ENCODE peak calls at places on chromosomes 6 and 20, in six cellular contexts. One of them, this sample, is unnamed.

GRCh38 chr6:152309648-152310047 is 327.5 kb downstream of the SYNE1 start:
- DNase-seq in adipocyte: no peak
- DNase-seq in Calu3: no peak
- DNase-seq in T47D: no peak
- DNase-seq in renal cortical epithelial cell: no peak
- DNase-seq in uterus: no peak
- DNase-seq in this sample: no peak

GRCh38 chr6:51855310-51856082 is 231.9 kb downstream of the PKHD1 start:
- DNase-seq in adipocyte: peak; percentile 77
- DNase-seq in T47D: peak; percentile 43
- DNase-seq in uterus: no peak
- DNase-seq in renal cortical epithelial cell: peak; percentile 79
- DNase-seq in Calu3: peak; percentile 39
- DNase-seq in this sample: peak; percentile 53

GRCh38 chr6:21109421-21110178 is 484.0 kb upstream of the SOX4 start:
- DNase-seq in uterus: no peak
- DNase-seq in Calu3: no peak
- DNase-seq in T47D: no peak
- DNase-seq in adipocyte: peak; percentile 46
- DNase-seq in renal cortical epithelial cell: peak; percentile 96
- DNase-seq in this sample: peak; percentile 73

GRCh38 chr6:108437821-108438220 is 122.9 kb upstream of the FOXO3 start:
- DNase-seq in renal cortical epithelial cell: peak; percentile 22
- DNase-seq in T47D: no peak
- DNase-seq in Calu3: no peak
- DNase-seq in adipocyte: no peak
- DNase-seq in uterus: no peak
- DNase-seq in this sample: no peak

GRCh38 chr20:59006864-59007757 is at the start of gene CTSZ:
- DNase-seq in Calu3: peak; percentile 72
- DNase-seq in T47D: peak; percentile 91
- DNase-seq in uterus: peak; percentile 54
- DNase-seq in renal cortical epithelial cell: no peak
- DNase-seq in adipocyte: peak; percentile 72
- DNase-seq in this sample: peak; percentile 56

GRCh38 chr6:17931227-17931626 is 56.2 kb downstream of the KIF13A start:
- DNase-seq in Calu3: no peak
- DNase-seq in T47D: no peak
- DNase-seq in renal cortical epithelial cell: no peak
- DNase-seq in uterus: no peak
- DNase-seq in adipocyte: no peak
- DNase-seq in this sample: no peak

GRCh38 chr6:162442675-162443074 is 284.9 kb downstream of the PRKN start:
- DNase-seq in uterus: no peak
- DNase-seq in T47D: peak; percentile 3
- DNase-seq in Calu3: no peak
- DNase-seq in adipocyte: no peak
- DNase-seq in renal cortical epithelial cell: no peak
- DNase-seq in this sample: no peak

GRCh38 chr6:35318845-35319220 is 21.2 kb downstream of the DEF6 start:
- DNase-seq in Calu3: no peak
- DNase-seq in adipocyte: no peak
- DNase-seq in uterus: no peak
- DNase-seq in T47D: no peak
- DNase-seq in renal cortical epithelial cell: no peak
- DNase-seq in this sample: no peak

GRCh38 chr20:53662595-53662994 is 69.0 kb upstream of the ZNF217 start:
- DNase-seq in T47D: no peak
- DNase-seq in uterus: no peak
- DNase-seq in Calu3: no peak
- DNase-seq in adipocyte: no peak
- DNase-seq in renal cortical epithelial cell: no peak
- DNase-seq in this sample: no peak

GRCh38 chr20:41255655-41256054 is 61.9 kb downstream of the ZHX3 start:
- DNase-seq in Calu3: no peak
- DNase-seq in renal cortical epithelial cell: no peak
- DNase-seq in uterus: no peak
- DNase-seq in adipocyte: no peak
- DNase-seq in T47D: no peak
- DNase-seq in this sample: no peak

GRCh38 chr6:42165016-42165415 is 8.1 kb upstream of the GUCA1A start:
- DNase-seq in T47D: no peak
- DNase-seq in renal cortical epithelial cell: peak; percentile 25
- DNase-seq in Calu3: no peak
- DNase-seq in adipocyte: peak; percentile 53
- DNase-seq in uterus: no peak
- DNase-seq in this sample: no peak

GRCh38 chr6:34347303-34347702 is 45.2 kb downstream of the NUDT3 start:
- DNase-seq in adipocyte: no peak
- DNase-seq in T47D: no peak
- DNase-seq in Calu3: no peak
- DNase-seq in uterus: no peak
- DNase-seq in renal cortical epithelial cell: no peak
- DNase-seq in this sample: no peak

GRCh38 chr6:5997420-5998093 is 9.2 kb downstream of the NRN1 start:
- DNase-seq in renal cortical epithelial cell: no peak
- DNase-seq in adipocyte: no peak
- DNase-seq in T47D: peak; percentile 64
- DNase-seq in Calu3: no peak
- DNase-seq in uterus: no peak
- DNase-seq in this sample: no peak

GRCh38 chr6:72976389-72976900 is 248.9 kb downstream of the KHDC1L start:
- DNase-seq in Calu3: no peak
- DNase-seq in T47D: no peak
- DNase-seq in adipocyte: no peak
- DNase-seq in uterus: no peak
- DNase-seq in renal cortical epithelial cell: peak; percentile 75
- DNase-seq in this sample: no peak

GRCh38 chr20:58113706-58114105 is 114.7 kb downstream of the ANKRD60 start:
- DNase-seq in renal cortical epithelial cell: no peak
- DNase-seq in Calu3: no peak
- DNase-seq in adipocyte: no peak
- DNase-seq in T47D: no peak
- DNase-seq in uterus: no peak
- DNase-seq in this sample: no peak

GRCh38 chr6:75210885-75211739 is 5.3 kb upstream of the COL12A1 start:
- DNase-seq in T47D: no peak
- DNase-seq in uterus: no peak
- DNase-seq in Calu3: peak; percentile 55
- DNase-seq in renal cortical epithelial cell: peak; percentile 57
- DNase-seq in adipocyte: peak; percentile 95
- DNase-seq in this sample: no peak

GRCh38 chr6:13457577-13457976 is 29.8 kb downstream of the GFOD1 start:
- DNase-seq in Calu3: no peak
- DNase-seq in T47D: no peak
- DNase-seq in uterus: no peak
- DNase-seq in renal cortical epithelial cell: no peak
- DNase-seq in adipocyte: no peak
- DNase-seq in this sample: no peak

GRCh38 chr20:57432874-57433491 is 41.8 kb downstream of the RBM38 start:
- DNase-seq in adipocyte: no peak
- DNase-seq in Calu3: peak; percentile 72
- DNase-seq in uterus: no peak
- DNase-seq in T47D: no peak
- DNase-seq in renal cortical epithelial cell: no peak
- DNase-seq in this sample: no peak

GRCh38 chr6:12014873-12015149 is 2.7 kb downstream of the HIVEP1 start:
- DNase-seq in uterus: no peak
- DNase-seq in Calu3: no peak
- DNase-seq in adipocyte: no peak
- DNase-seq in renal cortical epithelial cell: no peak
- DNase-seq in T47D: no peak
- DNase-seq in this sample: no peak

GRCh38 chr20:50272413-50273120 is 81.9 kb downstream of the CEBPB start:
- DNase-seq in T47D: no peak
- DNase-seq in uterus: no peak
- DNase-seq in Calu3: no peak
- DNase-seq in adipocyte: no peak
- DNase-seq in renal cortical epithelial cell: no peak
- DNase-seq in this sample: no peak

GRCh38 chr6:32223258-32224235 is at the start of gene NOTCH4:
- DNase-seq in renal cortical epithelial cell: no peak
- DNase-seq in Calu3: no peak
- DNase-seq in T47D: no peak
- DNase-seq in uterus: no peak
- DNase-seq in adipocyte: no peak
- DNase-seq in this sample: no peak

GRCh38 chr6:139744038-139744437 is 369.6 kb upstream of the CITED2 start:
- DNase-seq in T47D: no peak
- DNase-seq in adipocyte: no peak
- DNase-seq in renal cortical epithelial cell: no peak
- DNase-seq in Calu3: no peak
- DNase-seq in uterus: no peak
- DNase-seq in this sample: no peak

GRCh38 chr6:126919947-126920346 is 198.5 kb upstream of the RSPO3 start:
- DNase-seq in adipocyte: peak; percentile 94
- DNase-seq in uterus: no peak
- DNase-seq in Calu3: no peak
- DNase-seq in T47D: no peak
- DNase-seq in renal cortical epithelial cell: peak; percentile 87
- DNase-seq in this sample: peak; percentile 12

GRCh38 chr6:32109114-32109764 is at the start of gene TNXB:
- DNase-seq in adipocyte: no peak
- DNase-seq in Calu3: no peak
- DNase-seq in renal cortical epithelial cell: no peak
- DNase-seq in uterus: peak; percentile 74
- DNase-seq in T47D: no peak
- DNase-seq in this sample: no peak

GRCh38 chr6:52063584-52064400 is 23.6 kb downstream of the PKHD1 start:
- DNase-seq in renal cortical epithelial cell: peak; percentile 88
- DNase-seq in adipocyte: peak; percentile 39
- DNase-seq in Calu3: peak; percentile 48
- DNase-seq in uterus: no peak
- DNase-seq in T47D: no peak
- DNase-seq in this sample: peak; percentile 64

GRCh38 chr6:25868784-25869183 is 5.3 kb downstream of the SLC17A3 start:
- DNase-seq in renal cortical epithelial cell: no peak
- DNase-seq in Calu3: no peak
- DNase-seq in uterus: no peak
- DNase-seq in T47D: no peak
- DNase-seq in adipocyte: no peak
- DNase-seq in this sample: no peak

GRCh38 chr6:159952289-159953005 is 16.4 kb upstream of the IGF2R start:
- DNase-seq in adipocyte: no peak
- DNase-seq in T47D: no peak
- DNase-seq in renal cortical epithelial cell: peak; percentile 52
- DNase-seq in Calu3: no peak
- DNase-seq in uterus: no peak
- DNase-seq in this sample: peak; percentile 35

GRCh38 chr6:149217466-149217888 is 100.0 kb upstream of the TAB2 start:
- DNase-seq in uterus: no peak
- DNase-seq in Calu3: no peak
- DNase-seq in renal cortical epithelial cell: no peak
- DNase-seq in adipocyte: no peak
- DNase-seq in T47D: no peak
- DNase-seq in this sample: no peak

GRCh38 chr20:50283922-50284810 is 93.5 kb downstream of the CEBPB start:
- DNase-seq in Calu3: peak; percentile 79
- DNase-seq in T47D: no peak
- DNase-seq in renal cortical epithelial cell: peak; percentile 60
- DNase-seq in adipocyte: no peak
- DNase-seq in uterus: no peak
- DNase-seq in this sample: peak; percentile 58

GRCh38 chr6:133764011-133764812 is 124.7 kb upstream of the TCF21 start:
- DNase-seq in renal cortical epithelial cell: peak; percentile 75
- DNase-seq in T47D: no peak
- DNase-seq in uterus: no peak
- DNase-seq in adipocyte: peak; percentile 75
- DNase-seq in Calu3: no peak
- DNase-seq in this sample: no peak

GRCh38 chr6:30171677-30172471 is 8.5 kb downstream of the TRIM15 start:
- DNase-seq in Calu3: no peak
- DNase-seq in renal cortical epithelial cell: no peak
- DNase-seq in adipocyte: peak; percentile 19
- DNase-seq in uterus: no peak
- DNase-seq in T47D: no peak
- DNase-seq in this sample: no peak

GRCh38 chr6:132936641-132937040 is 122.3 kb downstream of the RPS12 start:
- DNase-seq in T47D: no peak
- DNase-seq in uterus: no peak
- DNase-seq in renal cortical epithelial cell: no peak
- DNase-seq in adipocyte: peak; percentile 44
- DNase-seq in Calu3: no peak
- DNase-seq in this sample: no peak

GRCh38 chr20:21505810-21506530 is 7.9 kb downstream of the NKX2-2 start:
- DNase-seq in renal cortical epithelial cell: no peak
- DNase-seq in uterus: no peak
- DNase-seq in Calu3: peak; percentile 13
- DNase-seq in T47D: no peak
- DNase-seq in adipocyte: peak; percentile 61
- DNase-seq in this sample: no peak

GRCh38 chr6:154156135-154156948 is 117.3 kb downstream of the OPRM1 start:
- DNase-seq in uterus: no peak
- DNase-seq in T47D: no peak
- DNase-seq in renal cortical epithelial cell: peak; percentile 60
- DNase-seq in Calu3: peak; percentile 63
- DNase-seq in adipocyte: peak; percentile 50
- DNase-seq in this sample: no peak

GRCh38 chr6:6700871-6701270 is 112.4 kb downstream of the LY86 start:
- DNase-seq in renal cortical epithelial cell: no peak
- DNase-seq in T47D: no peak
- DNase-seq in adipocyte: no peak
- DNase-seq in uterus: no peak
- DNase-seq in Calu3: no peak
- DNase-seq in this sample: no peak

GRCh38 chr6:112289039-112289566 is 34.7 kb upstream of the LAMA4 start:
- DNase-seq in adipocyte: peak; percentile 92
- DNase-seq in T47D: no peak
- DNase-seq in Calu3: no peak
- DNase-seq in uterus: peak; percentile 87
- DNase-seq in renal cortical epithelial cell: no peak
- DNase-seq in this sample: no peak

GRCh38 chr6:39102024-39102820 is 12.8 kb downstream of the SAYSD1 start:
- DNase-seq in Calu3: no peak
- DNase-seq in adipocyte: peak; percentile 78
- DNase-seq in renal cortical epithelial cell: peak; percentile 56
- DNase-seq in uterus: no peak
- DNase-seq in T47D: no peak
- DNase-seq in this sample: no peak